ENCODE peak calls at places on chromosome X, in ten cellular contexts. P is heart right ventricle; W is activated CD4-positive, alpha-beta T cell treated with anti-CD3 and anti-CD28 coated beads, Interleukin-2, amount 10 ng/mL, durations not matched to agents 7 days and 5 days; A is suprapubic skin; O is brain pericyte; G is left colon; R is myocyte; E is amniotic stem cell; X is neural crest cell; J is stimulated activated CD4-positive, alpha-beta T cell treated with anti-CD3 and anti-CD28 coated beads, Interleukin-4, amount 100 ng/mL, for 48 hours. C is an unnamed sample.

GRCh38 chrX:17608898-17609297 is 128.4 kb upstream of the SCML1 start:
- DNase-seq in P (no peak), W (no peak), A (no peak), O (no peak), G (no peak), R (no peak), E (no peak), X (no peak), J (no peak), C (no peak)

GRCh38 chrX:130529531-130529930 is 127.7 kb downstream of the RBMX2 start:
- DNase-seq in P (no peak), W (no peak), A (no peak), O (no peak), G (no peak), R (no peak), E (no peak), X (no peak), J (no peak), C (no peak)

GRCh38 chrX:105375816-105376215 is 155.3 kb upstream of the TEX13A start:
- DNase-seq in P (no peak), W (no peak), A (no peak), O (no peak), G (no peak), R (peak), E (no peak), X (no peak), J (no peak), C (no peak)

GRCh38 chrX:46436744-46437143 is 108.5 kb downstream of the ZNF674 start:
- DNase-seq in P (no peak), W (no peak), A (no peak), O (no peak), G (no peak), R (no peak), E (no peak), X (no peak), J (no peak), C (no peak)

GRCh38 chrX:78593701-78594100 is 65.4 kb downstream of the RTL3 start:
- DNase-seq in P (no peak), W (no peak), A (no peak), O (no peak), G (no peak), R (peak), E (no peak), X (no peak), J (no peak), C (no peak)

GRCh38 chrX:155632424-155633100 is 19.8 kb upstream of the TMLHE start:
- DNase-seq in P (no peak), W (peak), A (no peak), O (no peak), G (no peak), R (peak), E (no peak), X (no peak), J (no peak), C (no peak)

GRCh38 chrX:17788439-17788838 is 51.1 kb downstream of the SCML1 start:
- DNase-seq in P (peak), W (peak), A (no peak), O (no peak), G (no peak), R (peak), E (peak), X (peak), J (peak), C (no peak)

GRCh38 chrX:10577863-10578262 is 42.5 kb downstream of the MID1 start:
- DNase-seq in P (no peak), W (no peak), A (no peak), O (no peak), G (no peak), R (no peak), E (no peak), X (no peak), J (no peak), C (no peak)

GRCh38 chrX:134580947-134581346 is 77.3 kb downstream of the PLAC1 start:
- DNase-seq in P (no peak), W (no peak), A (no peak), O (no peak), G (no peak), R (peak), E (no peak), X (no peak), J (no peak), C (no peak)

GRCh38 chrX:3176439-3176820 is 135.2 kb downstream of the ARSF start:
- DNase-seq in P (no peak), W (no peak), A (no peak), O (no peak), G (no peak), R (peak), E (no peak), X (no peak), J (no peak), C (no peak)

GRCh38 chrX:1435241-1435900 is 17.3 kb downstream of the ASMTL start:
- DNase-seq in P (no peak), W (peak), A (peak), O (no peak), G (peak), R (no peak), E (no peak), X (no peak), J (no peak), C (no peak)

GRCh38 chrX:56785442-56785841 is 56.4 kb downstream of the NBDY start:
- DNase-seq in P (no peak), W (no peak), A (peak), O (no peak), G (no peak), R (no peak), E (no peak), X (no peak), J (no peak), C (no peak)

GRCh38 chrX:16586371-16587112 is 63.4 kb upstream of the S100G start:
- DNase-seq in P (no peak), W (no peak), A (no peak), O (no peak), G (no peak), R (no peak), E (no peak), X (no peak), J (no peak), C (no peak)

GRCh38 chrX:13506574-13506973 is 62.8 kb upstream of the EGFL6 start:
- DNase-seq in P (peak), W (peak), A (no peak), O (no peak), G (no peak), R (peak), E (peak), X (peak), J (peak), C (no peak)

GRCh38 chrX:71938371-71938770 is 27.7 kb downstream of the NHSL2 start:
- DNase-seq in P (no peak), W (no peak), A (no peak), O (no peak), G (no peak), R (no peak), E (no peak), X (no peak), J (no peak), C (no peak)

GRCh38 chrX:43975747-43976146 is 2.6 kb upstream of the NDP start:
- DNase-seq in P (no peak), W (no peak), A (no peak), O (no peak), G (no peak), R (peak), E (no peak), X (no peak), J (no peak), C (no peak)

GRCh38 chrX:10629905-10630304 is 9.5 kb upstream of the MID1 start:
- DNase-seq in P (no peak), W (no peak), A (no peak), O (no peak), G (no peak), R (no peak), E (no peak), X (no peak), J (no peak), C (no peak)

GRCh38 chrX:150365953-150366911 is 3.1 kb downstream of the MAMLD1 start:
- DNase-seq in P (peak), W (no peak), A (no peak), O (no peak), G (no peak), R (peak), E (peak), X (peak), J (no peak), C (no peak)

GRCh38 chrX:98338544-98338943 is 1454.8 kb downstream of the RPA4 start:
- DNase-seq in P (no peak), W (no peak), A (no peak), O (no peak), G (no peak), R (no peak), E (no peak), X (no peak), J (no peak), C (no peak)

GRCh38 chrX:54178100-54178940 is 4.7 kb downstream of the FAM120C start:
- DNase-seq in P (no peak), W (no peak), A (no peak), O (no peak), G (no peak), R (no peak), E (peak), X (no peak), J (no peak), C (no peak)

GRCh38 chrX:54452920-54453319 is 12.7 kb downstream of the TSR2 start:
- DNase-seq in P (no peak), W (no peak), A (no peak), O (no peak), G (no peak), R (no peak), E (no peak), X (peak), J (no peak), C (no peak)

GRCh38 chrX:24146283-24146865 is 3.2 kb upstream of the ZFX start:
- DNase-seq in P (no peak), W (no peak), A (no peak), O (no peak), G (no peak), R (peak), E (no peak), X (no peak), J (no peak), C (no peak)

GRCh38 chrX:40474205-40474626 is 106.6 kb upstream of the ATP6AP2 start:
- DNase-seq in P (peak), W (no peak), A (no peak), O (peak), G (no peak), R (no peak), E (no peak), X (peak), J (no peak), C (no peak)

GRCh38 chrX:150903110-150903508 is 4.6 kb upstream of the CD99L2 start:
- DNase-seq in P (no peak), W (no peak), A (no peak), O (no peak), G (no peak), R (no peak), E (no peak), X (no peak), J (no peak), C (no peak)

GRCh38 chrX:124217289-124218251 is 114.9 kb upstream of the TEX13D start:
- DNase-seq in P (no peak), W (peak), A (no peak), O (no peak), G (no peak), R (peak), E (no peak), X (peak), J (peak), C (no peak)

GRCh38 chrX:56978172-56978571 is 17.2 kb downstream of the SPIN3 start:
- DNase-seq in P (peak), W (peak), A (no peak), O (no peak), G (no peak), R (peak), E (no peak), X (peak), J (peak), C (no peak)

GRCh38 chrX:49120104-49120503 is 3.4 kb downstream of the GPKOW start:
- DNase-seq in P (no peak), W (no peak), A (no peak), O (no peak), G (no peak), R (no peak), E (no peak), X (no peak), J (no peak), C (no peak)

GRCh38 chrX:51144828-51145442 is 187.7 kb upstream of the NUDT10 start:
- DNase-seq in P (no peak), W (peak), A (no peak), O (no peak), G (no peak), R (no peak), E (no peak), X (peak), J (peak), C (no peak)

GRCh38 chrX:53711446-53711845 is 24.9 kb upstream of the HUWE1 start:
- DNase-seq in P (no peak), W (no peak), A (no peak), O (no peak), G (no peak), R (no peak), E (no peak), X (no peak), J (no peak), C (no peak)

GRCh38 chrX:21757960-21758359 is at the start of gene SMPX:
- DNase-seq in P (peak), W (no peak), A (no peak), O (no peak), G (no peak), R (peak), E (no peak), X (no peak), J (no peak), C (no peak)

GRCh38 chrX:80550722-80551121 is 130.5 kb downstream of the TENT5D start:
- DNase-seq in P (no peak), W (no peak), A (no peak), O (no peak), G (no peak), R (no peak), E (no peak), X (no peak), J (no peak), C (no peak)

GRCh38 chrX:109352121-109352556 is 129.7 kb downstream of the GUCY2F start:
- DNase-seq in P (peak), W (no peak), A (no peak), O (peak), G (no peak), R (no peak), E (no peak), X (no peak), J (no peak), C (peak)

GRCh38 chrX:47285762-47286320 is 53.0 kb downstream of the USP11 start:
- DNase-seq in P (no peak), W (no peak), A (no peak), O (no peak), G (no peak), R (no peak), E (no peak), X (no peak), J (no peak), C (no peak)

GRCh38 chrX:3806630-3807029 is 93.2 kb upstream of the PRKX start:
- DNase-seq in P (no peak), W (no peak), A (no peak), O (no peak), G (no peak), R (no peak), E (no peak), X (no peak), J (no peak), C (no peak)

GRCh38 chrX:98299785-98300184 is 1416.1 kb downstream of the RPA4 start:
- DNase-seq in P (no peak), W (no peak), A (no peak), O (no peak), G (no peak), R (no peak), E (no peak), X (no peak), J (no peak), C (no peak)

GRCh38 chrX:6574762-6575161 is 39.8 kb upstream of the VCX3A start:
- DNase-seq in P (no peak), W (no peak), A (no peak), O (no peak), G (no peak), R (no peak), E (no peak), X (no peak), J (no peak), C (no peak)

C was measured in right atrium auricular region.